ENCODE peak calls at places on chromosomes 16 and 17, in five cellular contexts. X is WTC11, Y is H1, F is K562, V is GM12878. A is an unnamed sample.

GRCh38 chr16:73058616-73059409 is 10.9 kb upstream of the ZFHX3 start:
- DNase-seq in V (no peak), Y (no peak), X (peak; percentile 71), F (peak; percentile 20), A (peak; percentile 75)

GRCh38 chr17:48611213-48611612 is 396 bp upstream of the HOXB7 start:
- DNase-seq in X (no peak), V (no peak), Y (no peak), F (no peak), A (no peak)

GRCh38 chr16:66874079-66874775 is 6.1 kb upstream of the PDP2 start:
- DNase-seq in Y (no peak), X (no peak), F (no peak), V (no peak), A (peak; percentile 16)

GRCh38 chr17:51373489-51374194 is 113.3 kb downstream of the UTP18 start:
- DNase-seq in Y (no peak), F (no peak), X (no peak), V (no peak), A (peak; percentile 37)

GRCh38 chr16:27585200-27585599 is 35.3 kb downstream of the KATNIP start:
- DNase-seq in X (no peak), V (no peak), Y (no peak), F (no peak), A (no peak)

GRCh38 chr16:50196736-50197135 is 43.6 kb downstream of the TENT4B start:
- DNase-seq in Y (no peak), V (no peak), F (no peak), X (no peak), A (no peak)

GRCh38 chr16:52488837-52489289 is 58.1 kb downstream of the TOX3 start:
- DNase-seq in Y (no peak), F (no peak), V (no peak), X (no peak), A (no peak)

GRCh38 chr17:57097832-57098421 is 12.9 kb downstream of the AKAP1 start:
- DNase-seq in V (no peak), X (no peak), Y (no peak), F (no peak), A (no peak)

GRCh38 chr17:14268264-14268663 is 31.6 kb upstream of the CDRT15 start:
- DNase-seq in X (no peak), F (no peak), V (no peak), Y (no peak), A (peak; percentile 30)

GRCh38 chr16:49473131-49473530 is 99.5 kb downstream of the C16orf78 start:
- DNase-seq in Y (no peak), F (no peak), V (no peak), X (no peak), A (no peak)

GRCh38 chr17:77803726-77804125 is 154.8 kb upstream of the TNRC6C start:
- DNase-seq in X (no peak), F (no peak), V (no peak), Y (no peak), A (no peak)

GRCh38 chr17:50909765-50910661 is 43.9 kb upstream of the TOB1 start:
- DNase-seq in V (no peak), F (no peak), X (no peak), Y (no peak), A (no peak)

GRCh38 chr17:82236142-82236971 is 7.5 kb downstream of the SLC16A3 start:
- DNase-seq in V (no peak), F (peak; percentile 77), X (peak; percentile 79), Y (no peak), A (peak; percentile 84)

GRCh38 chr17:13736915-13737314 is 135.2 kb upstream of the HS3ST3A1 start:
- DNase-seq in Y (no peak), V (no peak), X (no peak), F (no peak), A (no peak)

GRCh38 chr17:29061036-29061435 is 18.1 kb downstream of the PIPOX start:
- DNase-seq in V (no peak), F (peak; percentile 60), X (no peak), Y (no peak), A (no peak)

GRCh38 chr16:76059186-76059585 is 218.0 kb upstream of the CNTNAP4 start:
- DNase-seq in F (no peak), X (no peak), V (no peak), Y (no peak), A (no peak)

GRCh38 chr16:58331024-58331707 is 36.3 kb upstream of the PRSS54 start:
- DNase-seq in X (peak; percentile 73), V (no peak), Y (no peak), F (peak; percentile 46), A (peak; percentile 89)

GRCh38 chr16:1900452-1900774 is 17.8 kb downstream of the HS3ST6 start:
- DNase-seq in X (no peak), F (no peak), V (no peak), Y (no peak), A (no peak)

GRCh38 chr17:35052240-35052608 is 11.3 kb downstream of the RFFL start:
- DNase-seq in Y (no peak), V (no peak), X (no peak), F (no peak), A (no peak)

GRCh38 chr17:16986391-16986790 is 14.5 kb upstream of the TNFRSF13B start:
- DNase-seq in Y (no peak), F (no peak), V (no peak), X (no peak), A (no peak)

GRCh38 chr17:28541439-28541838 is 11.0 kb downstream of the UNC119 start:
- DNase-seq in F (no peak), V (no peak), X (no peak), Y (no peak), A (no peak)

GRCh38 chr16:89253548-89254287 is 36.2 kb downstream of the ZNF778 start:
- DNase-seq in X (no peak), V (no peak), F (no peak), Y (no peak), A (no peak)

GRCh38 chr16:89261691-89262563 is 44.4 kb downstream of the ZNF778 start:
- DNase-seq in V (no peak), F (no peak), Y (no peak), X (no peak), A (no peak)

GRCh38 chr16:89257757-89258465 is 40.4 kb downstream of the ZNF778 start:
- DNase-seq in F (no peak), Y (no peak), V (no peak), X (no peak), A (no peak)

GRCh38 chr16:89256651-89257254 is 39.2 kb downstream of the ZNF778 start:
- DNase-seq in F (no peak), X (peak; percentile 69), V (no peak), Y (no peak), A (peak; percentile 89)

DNA sequence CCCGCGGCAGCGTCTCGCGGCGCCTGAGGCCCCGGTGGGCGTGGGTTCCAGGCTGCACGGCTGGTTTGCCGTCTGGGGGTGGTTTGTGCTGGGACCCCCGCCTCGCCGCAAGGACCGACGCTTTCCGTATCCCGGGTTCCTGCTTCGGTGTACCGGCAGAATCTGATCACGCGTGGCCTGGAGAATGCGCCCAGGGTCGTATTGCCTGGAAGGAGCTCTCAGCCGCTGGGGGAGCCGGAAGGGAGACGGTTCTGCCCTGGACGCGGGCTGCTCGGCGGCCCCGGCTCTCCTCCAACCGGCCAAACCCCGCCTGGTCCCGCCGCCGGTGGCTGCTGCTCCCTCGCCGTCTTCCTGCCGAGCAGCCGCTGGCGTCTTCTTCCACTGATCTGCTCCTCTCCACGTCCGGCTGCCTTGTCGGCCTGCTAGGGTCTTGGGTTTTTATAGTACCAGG is 39.8 kb downstream of the ZNF778 start:
- DNase-seq in Y (no peak), V (no peak), X (peak; percentile 54), F (no peak), A (peak; percentile 52)
- TF ChIP-seq CREB1 in Y (no peak), V (no peak), X (no peak), F (no peak), A (no peak)

GRCh38 chr16:30063893-30064745 is 1.4 kb upstream of the ALDOA start:
- DNase-seq in Y (no peak), F (peak; percentile 67), X (peak; percentile 56), V (peak; percentile 53), A (peak; percentile 74)
- TF ChIP-seq CTCF in Y (no peak), F (peak; percentile 48), X (no peak), V (peak; percentile 35), A (peak; percentile 52)

DNA sequence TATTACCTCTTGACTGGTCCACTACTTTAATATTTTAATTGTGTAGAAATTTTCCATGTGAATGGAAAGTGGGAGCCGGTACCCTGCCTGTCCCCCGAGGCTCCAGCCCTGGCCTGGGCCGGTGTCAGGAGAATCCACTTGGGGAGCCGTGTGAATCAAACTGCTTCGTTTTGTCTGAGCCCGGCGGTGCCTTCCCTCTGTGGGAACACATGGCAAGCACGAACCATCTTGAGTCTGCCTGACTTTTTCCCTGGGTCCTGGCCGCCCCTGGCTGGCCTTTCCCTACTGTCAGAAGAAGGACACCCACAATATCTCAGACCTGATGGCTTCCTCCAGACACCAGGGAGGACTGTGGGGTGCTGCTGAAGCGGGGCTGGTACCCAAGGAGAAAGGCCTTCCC is 12.4 kb upstream of the MYO15B start:
- DNase-seq in F (no peak), V (no peak), X (no peak), Y (no peak), A (no peak)
- TF ChIP-seq CREB1 in F (no peak), V (no peak), X (no peak), Y (no peak), A (no peak)

GRCh38 chr17:42322382-42323267 is 34.3 kb downstream of the STAT5A start:
- DNase-seq in V (peak; percentile 61), F (peak; percentile 93), Y (peak; percentile 92), X (peak; percentile 98), A (peak; percentile 98)

GRCh38 chr17:42321555-42321954 is 33.3 kb downstream of the STAT5A start:
- DNase-seq in F (no peak), Y (no peak), V (no peak), X (no peak), A (no peak)

GRCh38 chr17:42329025-42329976 is 41.0 kb downstream of the STAT5A start:
- DNase-seq in Y (peak; percentile 89), F (no peak), V (no peak), X (peak; percentile 76), A (peak; percentile 98)

GRCh38 chr17:42323268-42323773 is 35.0 kb downstream of the STAT5A start:
- DNase-seq in Y (no peak), V (no peak), X (no peak), F (no peak), A (no peak)

GRCh38 chr17:42325026-42325425 is 36.7 kb downstream of the STAT5A start:
- DNase-seq in Y (no peak), F (no peak), X (no peak), V (no peak), A (no peak)
- TF ChIP-seq CTCF in Y (no peak), F (no peak), X (no peak), V (no peak), A (no peak)